ENCODE peak calls at places on chromosomes 4 and X, in seven cellular contexts. One of them, this sample, is unnamed.

GRCh38 chr4:184950926-184951325 is 67.4 kb upstream of the HELT start:
- DNase-seq in GM20000: no peak
- DNase-seq in cardiac muscle cell: no peak
- DNase-seq in ovary: no peak
- DNase-seq in fibroblast of the aortic adventitia: no peak
- DNase-seq in endothelial cell: no peak
- DNase-seq in AG09319: no peak
- DNase-seq in this sample: no peak

GRCh38 chrX:75648803-75649588 is 126.2 kb upstream of the ZDHHC15 start:
- DNase-seq in GM20000: no peak
- DNase-seq in cardiac muscle cell: no peak
- DNase-seq in fibroblast of the aortic adventitia: no peak
- DNase-seq in endothelial cell: no peak
- DNase-seq in ovary: no peak
- DNase-seq in AG09319: no peak
- DNase-seq in this sample: no peak

GRCh38 chrX:119574394-119575266 is at the start of gene UBE2A:
- DNase-seq in AG09319: peak; percentile 84
- DNase-seq in ovary: peak; percentile 90
- DNase-seq in fibroblast of the aortic adventitia: peak; percentile 90
- DNase-seq in GM20000: peak; percentile 92
- DNase-seq in cardiac muscle cell: peak; percentile 95
- DNase-seq in endothelial cell: peak; percentile 81
- DNase-seq in this sample: peak; percentile 92

GRCh38 chr4:128393111-128393704 is 105.6 kb upstream of the PGRMC2 start:
- DNase-seq in cardiac muscle cell: peak; percentile 62
- DNase-seq in GM20000: peak; percentile 21
- DNase-seq in fibroblast of the aortic adventitia: peak; percentile 75
- DNase-seq in endothelial cell: no peak
- DNase-seq in AG09319: no peak
- DNase-seq in ovary: no peak
- DNase-seq in this sample: no peak

GRCh38 chrX:7088968-7089615 is 58.4 kb upstream of the STS start:
- DNase-seq in AG09319: no peak
- DNase-seq in cardiac muscle cell: no peak
- DNase-seq in fibroblast of the aortic adventitia: no peak
- DNase-seq in GM20000: peak; percentile 12
- DNase-seq in endothelial cell: no peak
- DNase-seq in ovary: no peak
- DNase-seq in this sample: peak; percentile 26

GRCh38 chrX:11899091-11899490 is 141.1 kb downstream of the MSL3 start:
- DNase-seq in endothelial cell: no peak
- DNase-seq in ovary: no peak
- DNase-seq in cardiac muscle cell: peak; percentile 60
- DNase-seq in GM20000: no peak
- DNase-seq in fibroblast of the aortic adventitia: peak; percentile 51
- DNase-seq in AG09319: no peak
- DNase-seq in this sample: no peak

GRCh38 chrX:121649414-121649813 is 602.0 kb downstream of the GLUD2 start:
- DNase-seq in ovary: no peak
- DNase-seq in AG09319: no peak
- DNase-seq in GM20000: peak; percentile 0
- DNase-seq in endothelial cell: no peak
- DNase-seq in cardiac muscle cell: no peak
- DNase-seq in fibroblast of the aortic adventitia: no peak
- DNase-seq in this sample: peak; percentile 15

GRCh38 chr4:37469286-37469685 is 216.9 kb downstream of the RELL1 start:
- DNase-seq in AG09319: no peak
- DNase-seq in ovary: no peak
- DNase-seq in GM20000: no peak
- DNase-seq in fibroblast of the aortic adventitia: no peak
- DNase-seq in endothelial cell: no peak
- DNase-seq in cardiac muscle cell: no peak
- DNase-seq in this sample: no peak

GRCh38 chr4:187444061-187444460 is 551.5 kb upstream of the ZFP42 start:
- DNase-seq in AG09319: no peak
- DNase-seq in GM20000: no peak
- DNase-seq in fibroblast of the aortic adventitia: no peak
- DNase-seq in cardiac muscle cell: no peak
- DNase-seq in endothelial cell: no peak
- DNase-seq in ovary: no peak
- DNase-seq in this sample: no peak

GRCh38 chrX:2732076-2732475 is 19.8 kb upstream of the XG start:
- DNase-seq in cardiac muscle cell: no peak
- DNase-seq in ovary: no peak
- DNase-seq in AG09319: no peak
- DNase-seq in endothelial cell: no peak
- DNase-seq in fibroblast of the aortic adventitia: no peak
- DNase-seq in GM20000: no peak
- DNase-seq in this sample: no peak

GRCh38 chr4:184824081-184824775 is 1.5 kb downstream of the ACSL1 start:
- DNase-seq in GM20000: peak; percentile 65
- DNase-seq in fibroblast of the aortic adventitia: peak; percentile 39
- DNase-seq in AG09319: no peak
- DNase-seq in endothelial cell: no peak
- DNase-seq in ovary: no peak
- DNase-seq in cardiac muscle cell: no peak
- DNase-seq in this sample: peak; percentile 45

GRCh38 chr4:17719106-17719505 is 62.3 kb downstream of the FAM184B start:
- DNase-seq in GM20000: no peak
- DNase-seq in ovary: no peak
- DNase-seq in cardiac muscle cell: no peak
- DNase-seq in endothelial cell: no peak
- DNase-seq in AG09319: no peak
- DNase-seq in fibroblast of the aortic adventitia: no peak
- DNase-seq in this sample: no peak

GRCh38 chr4:154908168-154908567 is 127.1 kb downstream of the RBM46 start:
- DNase-seq in endothelial cell: no peak
- DNase-seq in GM20000: no peak
- DNase-seq in AG09319: no peak
- DNase-seq in ovary: no peak
- DNase-seq in cardiac muscle cell: no peak
- DNase-seq in fibroblast of the aortic adventitia: no peak
- DNase-seq in this sample: no peak

GRCh38 chr4:24024597-24024996 is 134.8 kb upstream of the PPARGC1A start:
- DNase-seq in AG09319: no peak
- DNase-seq in ovary: no peak
- DNase-seq in GM20000: no peak
- DNase-seq in endothelial cell: no peak
- DNase-seq in fibroblast of the aortic adventitia: peak; percentile 11
- DNase-seq in cardiac muscle cell: peak; percentile 76
- DNase-seq in this sample: no peak

GRCh38 chrX:120452131-120452530 is 17.0 kb downstream of the LAMP2 start:
- DNase-seq in endothelial cell: no peak
- DNase-seq in ovary: no peak
- DNase-seq in GM20000: peak; percentile 7
- DNase-seq in fibroblast of the aortic adventitia: peak; percentile 33
- DNase-seq in AG09319: no peak
- DNase-seq in cardiac muscle cell: peak; percentile 48
- DNase-seq in this sample: peak; percentile 15

GRCh38 chrX:105821471-105822081 is 763 bp upstream of the NRK start:
- DNase-seq in AG09319: no peak
- DNase-seq in endothelial cell: no peak
- DNase-seq in fibroblast of the aortic adventitia: no peak
- DNase-seq in ovary: peak; percentile 21
- DNase-seq in GM20000: no peak
- DNase-seq in cardiac muscle cell: peak; percentile 50
- DNase-seq in this sample: no peak

GRCh38 chrX:68079961-68080360 is 353.3 kb downstream of the OPHN1 start:
- DNase-seq in GM20000: no peak
- DNase-seq in AG09319: no peak
- DNase-seq in ovary: no peak
- DNase-seq in fibroblast of the aortic adventitia: no peak
- DNase-seq in cardiac muscle cell: peak; percentile 4
- DNase-seq in endothelial cell: no peak
- DNase-seq in this sample: no peak

GRCh38 chrX:37315511-37316248 is 33.5 kb upstream of the PRRG1 start:
- DNase-seq in cardiac muscle cell: no peak
- DNase-seq in fibroblast of the aortic adventitia: no peak
- DNase-seq in AG09319: no peak
- DNase-seq in GM20000: no peak
- DNase-seq in ovary: no peak
- DNase-seq in endothelial cell: no peak
- DNase-seq in this sample: no peak

GRCh38 chrX:72272868-72273267 is 4.2 kb downstream of the RPS4X start:
- DNase-seq in GM20000: no peak
- DNase-seq in endothelial cell: no peak
- DNase-seq in cardiac muscle cell: no peak
- DNase-seq in fibroblast of the aortic adventitia: peak; percentile 46
- DNase-seq in AG09319: no peak
- DNase-seq in ovary: no peak
- DNase-seq in this sample: no peak

GRCh38 chr4:163195247-163195765 is 28.6 kb upstream of the NAF1 start:
- DNase-seq in AG09319: no peak
- DNase-seq in ovary: no peak
- DNase-seq in endothelial cell: no peak
- DNase-seq in fibroblast of the aortic adventitia: no peak
- DNase-seq in cardiac muscle cell: peak; percentile 3
- DNase-seq in GM20000: no peak
- DNase-seq in this sample: no peak

GRCh38 chr4:94744830-94745229 is 12.9 kb upstream of the BMPR1B start:
- DNase-seq in GM20000: no peak
- DNase-seq in endothelial cell: no peak
- DNase-seq in fibroblast of the aortic adventitia: no peak
- DNase-seq in cardiac muscle cell: no peak
- DNase-seq in AG09319: no peak
- DNase-seq in ovary: no peak
- DNase-seq in this sample: no peak

GRCh38 chr4:94743838-94744237 is 13.9 kb upstream of the BMPR1B start:
- DNase-seq in ovary: no peak
- DNase-seq in endothelial cell: no peak
- DNase-seq in cardiac muscle cell: no peak
- DNase-seq in fibroblast of the aortic adventitia: no peak
- DNase-seq in GM20000: no peak
- DNase-seq in AG09319: no peak
- DNase-seq in this sample: no peak

GRCh38 chr4:94741304-94741703 is 16.5 kb upstream of the BMPR1B start:
- DNase-seq in GM20000: no peak
- DNase-seq in fibroblast of the aortic adventitia: peak; percentile 16
- DNase-seq in endothelial cell: no peak
- DNase-seq in ovary: no peak
- DNase-seq in cardiac muscle cell: peak; percentile 27
- DNase-seq in AG09319: no peak
- DNase-seq in this sample: no peak

GRCh38 chr4:94746746-94747145 is 11.0 kb upstream of the BMPR1B start:
- DNase-seq in endothelial cell: no peak
- DNase-seq in fibroblast of the aortic adventitia: no peak
- DNase-seq in ovary: no peak
- DNase-seq in cardiac muscle cell: no peak
- DNase-seq in GM20000: no peak
- DNase-seq in AG09319: no peak
- DNase-seq in this sample: no peak
- TF ChIP-seq CTCF in endothelial cell: no peak
- TF ChIP-seq CTCF in fibroblast of the aortic adventitia: peak; percentile 9
- TF ChIP-seq CTCF in ovary: no peak
- TF ChIP-seq CTCF in cardiac muscle cell: no peak
- TF ChIP-seq CTCF in GM20000: no peak
- TF ChIP-seq CTCF in AG09319: no peak
- TF ChIP-seq CTCF in this sample: no peak

DNA sequence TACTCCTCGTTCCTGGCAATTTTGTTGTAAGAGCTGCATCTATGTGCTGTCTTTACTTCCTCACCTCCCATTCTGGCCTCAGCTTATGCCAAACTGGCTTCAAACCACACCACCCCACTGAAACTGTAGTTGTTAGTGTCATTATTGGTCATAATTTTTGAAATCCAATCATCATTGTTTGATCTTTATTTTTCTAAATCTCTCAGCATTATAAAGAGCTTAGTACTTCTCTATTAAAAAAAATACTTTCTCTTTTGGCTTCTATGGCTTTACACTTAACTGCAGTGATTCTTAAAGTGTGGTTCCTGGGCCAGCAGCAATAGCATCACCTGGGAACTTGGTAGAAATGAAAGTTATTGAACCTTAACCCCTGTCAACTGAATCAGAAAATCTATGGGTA is 83.5 kb upstream of the GRPR start:
- DNase-seq in AG09319: no peak
- DNase-seq in fibroblast of the aortic adventitia: no peak
- DNase-seq in GM20000: no peak
- DNase-seq in ovary: no peak
- DNase-seq in cardiac muscle cell: no peak
- DNase-seq in endothelial cell: no peak
- DNase-seq in this sample: no peak
- TF ChIP-seq CTCF in AG09319: no peak
- TF ChIP-seq CTCF in fibroblast of the aortic adventitia: no peak
- TF ChIP-seq CTCF in GM20000: no peak
- TF ChIP-seq CTCF in ovary: no peak
- TF ChIP-seq CTCF in cardiac muscle cell: no peak
- TF ChIP-seq CTCF in endothelial cell: no peak
- TF ChIP-seq CTCF in this sample: no peak

DNA sequence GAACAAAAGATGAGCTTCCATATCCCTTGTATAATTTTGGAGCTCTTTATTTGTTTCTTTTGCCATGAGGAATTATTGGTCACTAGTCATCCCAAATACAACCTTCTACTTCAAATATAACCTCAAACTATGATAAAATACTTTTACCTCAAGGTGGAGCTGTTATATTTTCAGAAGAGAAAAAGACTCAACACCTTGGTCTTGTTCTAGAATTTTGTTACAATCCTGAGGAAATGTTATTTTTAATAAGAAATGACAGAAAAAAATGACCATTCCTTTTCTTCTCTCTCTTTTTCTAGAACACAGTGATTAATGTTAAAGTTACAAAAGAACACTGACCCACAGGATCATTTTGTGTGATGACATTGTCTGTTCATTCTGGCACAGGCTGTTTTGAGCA is 159.5 kb upstream of the CTSO start:
- DNase-seq in cardiac muscle cell: no peak
- DNase-seq in endothelial cell: no peak
- DNase-seq in fibroblast of the aortic adventitia: no peak
- DNase-seq in GM20000: no peak
- DNase-seq in ovary: no peak
- DNase-seq in AG09319: no peak
- DNase-seq in this sample: no peak
- TF ChIP-seq CTCF in cardiac muscle cell: peak; percentile 18
- TF ChIP-seq CTCF in endothelial cell: no peak
- TF ChIP-seq CTCF in fibroblast of the aortic adventitia: peak; percentile 9
- TF ChIP-seq CTCF in GM20000: no peak
- TF ChIP-seq CTCF in ovary: no peak
- TF ChIP-seq CTCF in AG09319: no peak
- TF ChIP-seq CTCF in this sample: peak; percentile 34

GRCh38 chrX:81412428-81412827 is 210.5 kb downstream of the SH3BGRL start:
- DNase-seq in ovary: no peak
- DNase-seq in cardiac muscle cell: no peak
- DNase-seq in fibroblast of the aortic adventitia: no peak
- DNase-seq in endothelial cell: no peak
- DNase-seq in AG09319: no peak
- DNase-seq in GM20000: no peak
- DNase-seq in this sample: no peak

GRCh38 chrX:81411517-81411916 is 209.6 kb downstream of the SH3BGRL start:
- DNase-seq in cardiac muscle cell: no peak
- DNase-seq in endothelial cell: no peak
- DNase-seq in ovary: no peak
- DNase-seq in AG09319: no peak
- DNase-seq in GM20000: no peak
- DNase-seq in fibroblast of the aortic adventitia: peak; percentile 0
- DNase-seq in this sample: no peak

DNA sequence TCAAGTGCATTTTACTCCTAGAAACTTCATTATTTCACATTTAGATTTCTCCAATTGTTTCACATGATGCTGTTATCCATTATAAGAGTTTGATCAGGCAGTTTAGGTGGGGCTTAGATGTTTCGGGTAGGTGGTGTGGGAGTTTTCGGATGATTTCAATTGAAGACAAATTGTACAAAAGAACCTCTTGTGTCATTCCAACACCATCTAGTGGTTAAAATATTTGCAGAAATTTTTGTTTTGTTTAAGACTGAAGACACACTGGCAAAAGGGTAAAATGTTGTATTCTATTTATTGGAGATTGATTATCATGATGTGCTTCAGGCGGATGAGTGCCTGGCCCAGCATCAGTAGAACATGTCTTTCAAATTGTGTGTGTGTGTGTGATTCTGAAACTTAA is 212.7 kb downstream of the SH3BGRL start:
- DNase-seq in ovary: no peak
- DNase-seq in GM20000: no peak
- DNase-seq in endothelial cell: no peak
- DNase-seq in AG09319: no peak
- DNase-seq in cardiac muscle cell: peak; percentile 0
- DNase-seq in fibroblast of the aortic adventitia: peak; percentile 1
- DNase-seq in this sample: no peak
- TF ChIP-seq CTCF in ovary: no peak
- TF ChIP-seq CTCF in GM20000: no peak
- TF ChIP-seq CTCF in endothelial cell: no peak
- TF ChIP-seq CTCF in AG09319: no peak
- TF ChIP-seq CTCF in cardiac muscle cell: no peak
- TF ChIP-seq CTCF in fibroblast of the aortic adventitia: no peak
- TF ChIP-seq CTCF in this sample: no peak